ENCODE peak calls at places on chromosomes 13 and 19, in five cellular contexts. G is upper lobe of right lung, E is endothelial cell, K is K562, L is RWPE1. R is an unnamed sample.

GRCh38 chr19:13099073-13099999 is 3.3 kb downstream of the LYL1 start:
- DNase-seq in G (peak), K (peak), E (peak), L (no peak), R (peak)

GRCh38 chr13:64457976-64458375 is 2772.2 kb downstream of the PCDH9 start:
- DNase-seq in E (no peak), G (no peak), L (no peak), K (no peak), R (no peak)

GRCh38 chr13:75760182-75760981 is 124.3 kb downstream of the LMO7 start:
- DNase-seq in E (no peak), G (no peak), K (no peak), L (peak), R (peak)

GRCh38 chr19:4488496-4488895 is 16.4 kb downstream of the HDGFL2 start:
- DNase-seq in K (no peak), E (no peak), L (no peak), G (no peak), R (no peak)

GRCh38 chr13:22926176-22927007 is 254.4 kb upstream of the SGCG start:
- DNase-seq in E (peak), K (peak), L (no peak), G (peak), R (no peak)

GRCh38 chr13:73057284-73058025 is 1.4 kb upstream of the KLF5 start:
- DNase-seq in K (no peak), E (no peak), G (no peak), L (no peak), R (no peak)

GRCh38 chr19:45100797-45101196 is 7.8 kb downstream of the PPP1R37 start:
- DNase-seq in G (no peak), K (no peak), E (no peak), L (no peak), R (no peak)

GRCh38 chr13:110509971-110510786 is 51.3 kb downstream of the RAB20 start:
- DNase-seq in G (no peak), L (no peak), E (no peak), K (peak), R (no peak)

GRCh38 chr13:54949735-54950134 is 1921.1 kb downstream of the OLFM4 start:
- DNase-seq in K (no peak), L (peak), G (no peak), E (no peak), R (no peak)

GRCh38 chr13:113759525-113760137 is 605 bp downstream of the TMEM255B start:
- DNase-seq in G (peak), L (peak), E (peak), K (no peak), R (no peak)

GRCh38 chr13:107457686-107458085 is 757.6 kb downstream of the LIG4 start:
- DNase-seq in L (no peak), K (no peak), E (no peak), G (no peak), R (no peak)

GRCh38 chr19:51552996-51553725 is 17.9 kb upstream of the ZNF175 start:
- DNase-seq in G (peak), K (peak), L (peak), E (peak), R (peak)

GRCh38 chr19:50325310-50326100 is 3.7 kb downstream of the KCNC3 start:
- DNase-seq in G (peak), E (no peak), K (peak), L (peak), R (peak)

GRCh38 chr19:24029941-24030636 is 56.9 kb upstream of the ZNF254 start:
- DNase-seq in G (no peak), E (no peak), K (peak), L (no peak), R (no peak)

GRCh38 chr13:110232756-110233155 is 74.2 kb downstream of the COL4A1 start:
- DNase-seq in L (no peak), K (no peak), E (no peak), G (no peak), R (no peak)

GRCh38 chr13:40539954-40540706 is 126.3 kb downstream of the FOXO1 start:
- DNase-seq in K (no peak), E (no peak), L (peak), G (no peak), R (no peak)

GRCh38 chr13:27559714-27560113 is 60.6 kb downstream of the LNX2 start:
- DNase-seq in E (no peak), G (no peak), K (no peak), L (no peak), R (peak)

GRCh38 chr13:27551563-27551962 is 68.8 kb downstream of the LNX2 start:
- DNase-seq in E (no peak), L (no peak), G (no peak), K (no peak), R (no peak)

DNA sequence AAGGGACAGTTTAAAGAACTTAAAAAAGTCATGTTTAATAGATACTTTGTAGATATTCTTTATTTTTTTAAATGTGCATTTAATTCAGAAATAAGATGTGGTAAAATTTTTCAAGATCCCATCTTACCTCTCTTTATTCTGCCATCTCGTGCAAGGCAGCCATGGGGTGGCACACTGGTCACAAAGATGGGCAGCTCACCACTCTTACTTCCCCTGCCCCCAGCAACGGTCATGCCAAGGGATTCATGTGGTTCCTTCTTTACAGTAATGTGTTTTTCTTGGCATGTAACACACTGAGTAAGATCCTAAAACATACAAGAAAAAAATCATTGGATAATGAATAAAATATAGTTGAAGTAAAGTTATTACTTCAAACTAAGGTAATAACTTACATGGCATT is 64.2 kb downstream of the LNX2 start:
- DNase-seq in L (no peak), K (no peak), E (no peak), G (no peak), R (no peak)
- TF ChIP-seq CTCF in L (no peak), K (no peak), E (no peak), G (peak), R (no peak)

DNA sequence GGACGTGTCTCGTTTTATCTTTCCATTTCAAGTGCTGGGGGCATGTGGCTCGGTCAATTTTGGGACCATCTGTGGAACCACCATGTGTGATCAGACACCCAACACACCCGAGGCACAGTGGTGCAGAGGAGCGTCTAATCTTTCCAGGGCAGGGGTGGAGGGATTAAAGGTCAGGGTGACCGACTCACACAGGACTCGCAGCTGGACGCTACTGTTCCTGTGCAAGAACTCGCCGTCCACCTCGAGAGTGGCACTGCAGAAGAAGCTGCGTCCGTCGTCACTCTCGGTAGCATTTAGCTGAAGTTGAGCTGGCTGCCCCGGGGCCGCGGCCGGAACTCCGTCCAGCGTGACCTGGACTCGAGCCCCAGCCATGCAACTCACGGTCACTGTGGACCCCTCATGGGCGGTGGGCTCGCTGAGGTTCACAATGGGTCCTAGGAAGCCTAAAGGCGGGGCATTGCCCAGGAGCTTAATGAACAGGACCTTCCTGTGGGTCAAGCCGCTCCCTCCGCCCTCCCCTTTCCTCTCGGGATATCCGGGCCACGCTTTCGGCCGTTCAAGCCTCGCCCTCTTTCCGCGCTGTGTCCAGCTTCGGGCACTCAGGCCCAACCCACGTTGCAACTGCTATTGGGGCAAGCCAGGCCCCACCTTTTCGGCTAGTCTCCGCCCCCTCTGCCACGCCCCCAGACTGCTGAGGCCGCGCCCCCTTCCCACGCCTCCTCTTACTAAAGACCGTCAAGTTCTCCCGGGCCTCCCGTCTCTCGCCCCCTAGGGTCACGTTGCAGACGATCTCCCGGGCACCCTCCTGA is 1.2 kb upstream of the RAVER1 start:
- DNase-seq in L (peak), E (peak), K (peak), G (peak), R (peak)
- TF ChIP-seq CTCF in L (peak), E (no peak), K (peak), G (no peak), R (no peak)

GRCh38 chr19:1250374-1251232 is 2.2 kb downstream of the MIDN start:
- DNase-seq in L (no peak), E (peak), K (peak), G (peak), R (peak)
- TF ChIP-seq CTCF in L (no peak), E (no peak), K (peak), G (no peak), R (no peak)

DNA sequence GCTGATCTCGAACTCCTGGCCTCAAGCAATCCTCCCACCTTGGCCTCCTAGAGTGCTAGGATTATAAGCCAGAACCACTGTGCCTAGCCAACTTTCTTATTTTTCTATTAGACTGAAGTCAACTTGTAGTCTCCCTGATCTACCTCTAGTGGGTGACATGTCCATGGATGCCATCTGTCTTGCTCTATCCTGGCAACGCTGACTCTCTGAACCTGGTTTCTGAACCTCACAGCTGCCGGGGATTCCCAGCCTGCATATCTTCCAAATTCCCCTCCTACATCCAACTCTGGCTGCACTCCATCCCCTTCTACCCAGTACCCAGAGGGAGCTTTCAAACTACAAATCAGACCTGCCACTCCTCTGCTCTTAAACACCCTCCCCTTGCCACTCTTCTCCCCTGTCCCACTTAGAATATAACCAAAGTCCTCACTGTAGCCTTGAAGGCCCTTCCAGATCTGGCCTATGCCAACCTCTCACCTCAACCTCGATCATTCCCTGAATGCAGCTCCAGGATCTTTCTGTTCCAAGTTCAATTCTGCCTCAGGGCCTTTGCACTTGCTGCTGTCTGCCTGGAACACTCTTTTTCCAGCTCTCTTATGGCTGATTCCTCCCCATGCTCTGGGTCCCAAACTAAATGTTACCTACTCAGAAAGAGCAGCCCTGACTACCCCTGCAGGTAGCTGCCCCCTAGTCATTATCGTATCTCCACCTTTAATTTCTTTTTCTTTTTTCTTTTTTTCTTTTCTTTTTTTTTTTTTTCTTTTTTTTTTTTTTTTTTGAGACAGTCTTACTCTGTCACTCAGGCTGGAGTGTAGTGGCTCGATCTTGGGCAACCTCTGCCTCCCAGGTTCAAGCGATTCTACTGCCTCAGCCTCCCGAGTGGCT is 2.2 kb downstream of the CLIP3 start:
- DNase-seq in L (no peak), E (no peak), K (no peak), G (no peak), R (no peak)
- TF ChIP-seq CTCF in L (no peak), E (no peak), K (no peak), G (no peak), R (no peak)

GRCh38 chr13:81927347-81927746 is 1586.4 kb upstream of the SPRY2 start:
- DNase-seq in K (no peak), G (no peak), E (no peak), L (no peak), R (no peak)

GRCh38 chr13:81929988-81930387 is 1589.1 kb upstream of the SPRY2 start:
- DNase-seq in K (no peak), E (no peak), G (no peak), L (peak), R (no peak)
- TF ChIP-seq CTCF in K (no peak), E (no peak), G (peak), L (peak), R (no peak)

GRCh38 chr19:29255912-29256311 is 43.0 kb upstream of the UQCRFS1 start:
- DNase-seq in G (no peak), L (no peak), E (no peak), K (no peak), R (no peak)
- TF ChIP-seq CTCF in G (no peak), L (no peak), E (no peak), K (no peak), R (no peak)

GRCh38 chr13:62512194-62513141 is 1096.8 kb upstream of the PCDH20 start:
- DNase-seq in L (peak), G (peak), E (peak), K (peak), R (peak)
- TF ChIP-seq CTCF in L (peak), G (peak), E (peak), K (no peak), R (peak)

R was measured in activated CD8-positive, alpha-beta T cell treated with anti-CD3 and anti-CD28 coated beads for 36 hours.